ENCODE peak calls at places on chromosomes 5 and 9, in four cellular contexts. K is nephron progenitor cell, A is progenitor cell of endocrine pancreas, J is lower lobe of right lung. X is an unnamed sample.

GRCh38 chr5:1268666-1269065 is 26.2 kb downstream of the TERT start:
- DNase-seq in K (no peak), A (no peak), J (no peak), X (no peak)

GRCh38 chr5:159338143-159338542 is 7.9 kb upstream of the IL12B start:
- DNase-seq in K (no peak), A (no peak), J (no peak), X (no peak)

GRCh38 chr5:88736494-88736893 is 146.5 kb downstream of the MEF2C start:
- DNase-seq in K (no peak), A (no peak), J (no peak), X (no peak)

GRCh38 chr9:87578625-87579024 is 81.0 kb downstream of the DAPK1 start:
- DNase-seq in K (no peak), A (no peak), J (no peak), X (no peak)

GRCh38 chr9:132048191-132048590 is 31.5 kb downstream of the MED27 start:
- DNase-seq in K (no peak), A (no peak), J (no peak), X (no peak)

GRCh38 chr5:118891252-118891651 is 97.1 kb downstream of the DTWD2 start:
- DNase-seq in K (no peak), A (no peak), J (no peak), X (no peak)

GRCh38 chr9:100150209-100150608 is 51.2 kb downstream of the INVS start:
- DNase-seq in K (no peak), A (no peak), J (no peak), X (no peak)

GRCh38 chr9:121686930-121687541 is 35.6 kb downstream of the DAB2IP start:
- DNase-seq in K (peak; percentile 81), A (peak; percentile 73), J (peak; percentile 77), X (peak; percentile 69)

GRCh38 chr9:4857163-4857562 is 64.4 kb downstream of the RCL1 start:
- DNase-seq in K (no peak), A (no peak), J (no peak), X (no peak)

GRCh38 chr5:26847041-26847736 is 191.2 kb downstream of the CDH9 start:
- DNase-seq in K (peak; percentile 1), A (no peak), J (no peak), X (no peak)

GRCh38 chr9:137339606-137340462 is 37.8 kb upstream of the NRARP start:
- DNase-seq in K (no peak), A (no peak), J (no peak), X (no peak)

GRCh38 chr9:30673132-30673531 is 1711.3 kb upstream of the ACO1 start:
- DNase-seq in K (no peak), A (no peak), J (no peak), X (no peak)

GRCh38 chr9:78601957-78602565 is 305.1 kb downstream of the PSAT1 start:
- DNase-seq in K (peak; percentile 44), A (no peak), J (no peak), X (no peak)

GRCh38 chr5:36090033-36090432 is 23.4 kb upstream of the UGT3A2 start:
- DNase-seq in K (no peak), A (no peak), J (no peak), X (no peak)
- TF ChIP-seq CTCF in K (no peak), A (peak; percentile 43), J (no peak), X (peak; percentile 52)

DNA sequence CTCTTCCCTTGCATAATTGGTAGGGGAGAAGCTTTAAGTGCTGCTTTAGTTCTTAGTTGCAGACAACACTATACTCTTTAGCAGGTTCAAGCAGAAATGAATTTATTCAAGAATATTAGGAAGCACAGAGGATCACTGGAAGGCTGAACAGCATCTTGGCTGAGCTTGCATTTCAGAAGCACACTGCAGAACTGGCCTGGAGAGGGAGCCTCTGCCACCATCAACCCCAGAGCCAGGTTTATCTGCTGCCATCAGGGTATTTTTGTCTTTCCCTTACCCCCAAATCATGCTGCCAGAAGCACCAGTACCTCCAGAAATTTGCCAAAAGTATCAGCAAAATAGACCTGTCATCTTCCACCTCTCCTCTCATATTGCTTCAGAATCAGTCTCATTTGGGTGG is 440.7 kb downstream of the DMAC1 start:
- DNase-seq in K (no peak), A (no peak), J (no peak), X (no peak)
- TF ChIP-seq CTCF in K (no peak), A (no peak), J (no peak), X (peak; percentile 21)

GRCh38 chr9:98332405-98332831 is 77.0 kb upstream of the TBC1D2 start:
- DNase-seq in K (no peak), A (no peak), J (no peak), X (no peak)
- TF ChIP-seq CTCF in K (no peak), A (no peak), J (no peak), X (no peak)

DNA sequence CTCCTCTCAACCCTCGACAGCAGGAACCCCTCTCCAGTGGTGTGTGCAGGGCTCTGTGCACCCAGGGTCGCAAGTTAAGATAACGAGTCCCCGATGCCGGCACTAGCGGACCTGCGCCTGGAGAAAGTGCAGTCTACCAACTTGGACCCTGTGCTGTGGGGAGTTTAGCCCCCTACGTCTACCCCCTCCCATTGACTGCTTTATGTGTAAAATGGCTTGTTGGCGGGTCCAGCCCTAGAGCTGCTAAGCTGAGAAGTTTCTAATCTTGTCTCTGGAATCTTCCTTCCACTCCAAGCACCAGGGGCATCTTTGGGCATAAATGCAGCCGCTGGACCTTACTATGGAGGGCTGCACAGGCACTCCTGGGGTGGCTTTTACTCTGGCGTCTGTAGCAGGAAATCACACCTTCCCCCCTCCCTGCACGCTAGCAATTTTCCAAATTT is 7.1 kb upstream of the PITX1 start:
- DNase-seq in K (no peak), A (no peak), J (no peak), X (peak; percentile 1)
- TF ChIP-seq CTCF in K (no peak), A (no peak), J (no peak), X (no peak)

GRCh38 chr5:107104040-107104773 is 566.5 kb downstream of the EFNA5 start:
- DNase-seq in K (peak; percentile 19), A (no peak), J (no peak), X (no peak)
- TF ChIP-seq CTCF in K (no peak), A (no peak), J (no peak), X (no peak)

DNA sequence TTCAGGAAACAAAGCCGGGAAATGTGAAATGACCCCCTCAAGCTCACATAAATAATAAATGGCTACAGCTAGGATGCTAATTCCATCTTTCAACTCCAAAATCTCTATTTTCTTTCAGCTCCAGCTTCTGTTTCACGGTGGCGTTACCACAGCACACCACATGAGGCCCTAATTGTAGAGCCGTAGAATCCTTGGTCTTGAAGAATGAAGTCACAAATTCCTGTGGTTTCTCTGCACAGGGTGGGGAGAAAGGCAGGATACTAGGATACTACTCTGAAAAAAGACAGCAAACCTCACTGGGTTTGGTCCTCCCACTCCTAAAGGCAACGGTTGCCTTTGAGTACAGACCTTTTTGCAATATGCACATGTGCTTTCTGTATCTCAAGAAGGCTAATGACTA is 13.9 kb upstream of the RARS1 start:
- DNase-seq in K (no peak), A (no peak), J (no peak), X (no peak)
- TF ChIP-seq CTCF in K (no peak), A (no peak), J (no peak), X (peak; percentile 77)